ENCODE peak calls at places on chromosomes 1 and 21, in four cellular contexts. M is keratinocyte, T is SK-N-SH, J is breast epithelium. E is an unnamed sample.

GRCh38 chr1:9359898-9360297 is 67.2 kb downstream of the SPSB1 start:
- DNase-seq in M (no peak), T (no peak), J (no peak), E (no peak)

GRCh38 chr1:25875856-25876692 is 566 bp upstream of the PAQR7 start:
- DNase-seq in M (no peak), T (no peak), J (peak; percentile 56), E (no peak)

GRCh38 chr1:19744335-19744743 is 55.4 kb downstream of the TMCO4 start:
- DNase-seq in M (no peak), T (no peak), J (no peak), E (no peak)

GRCh38 chr1:116279715-116280114 is 93.3 kb upstream of the ATP1A1 start:
- DNase-seq in M (peak; percentile 40), T (no peak), J (no peak), E (no peak)

GRCh38 chr1:221740260-221740830 is 1.5 kb downstream of the DUSP10 start:
- DNase-seq in M (no peak), T (no peak), J (no peak), E (no peak)

GRCh38 chr21:40158356-40158755 is 291.1 kb downstream of the PCP4 start:
- DNase-seq in M (no peak), T (no peak), J (no peak), E (no peak)

GRCh38 chr21:17775431-17776126 is 43.6 kb downstream of the C21orf91 start:
- DNase-seq in M (no peak), T (no peak), J (no peak), E (no peak)

GRCh38 chr1:32447469-32448185 is 17.2 kb upstream of the ZBTB8B start:
- DNase-seq in M (no peak), T (no peak), J (peak; percentile 56), E (peak; percentile 12)

GRCh38 chr1:179128520-179128919 is 46.6 kb downstream of the TOR3A start:
- DNase-seq in M (no peak), T (no peak), J (no peak), E (no peak)

GRCh38 chr1:18109756-18110597 is 2.4 kb downstream of the IGSF21 start:
- DNase-seq in M (no peak), T (peak; percentile 80), J (peak; percentile 65), E (no peak)

GRCh38 chr1:213585402-213585801 is 402.4 kb upstream of the PROX1 start:
- DNase-seq in M (no peak), T (no peak), J (no peak), E (no peak)

GRCh38 chr1:30684259-30684658 is 39.1 kb downstream of the MATN1 start:
- DNase-seq in M (no peak), T (no peak), J (peak; percentile 35), E (no peak)

GRCh38 chr1:30686236-30686635 is 37.1 kb downstream of the MATN1 start:
- DNase-seq in M (no peak), T (no peak), J (peak; percentile 36), E (no peak)

GRCh38 chr1:30684881-30685795 is 38.2 kb downstream of the MATN1 start:
- DNase-seq in M (no peak), T (peak; percentile 77), J (peak; percentile 80), E (no peak)

GRCh38 chr1:30683699-30684098 is 39.7 kb downstream of the MATN1 start:
- DNase-seq in M (no peak), T (no peak), J (no peak), E (no peak)

GRCh38 chr1:30685796-30686165 is 37.6 kb downstream of the MATN1 start:
- DNase-seq in M (no peak), T (no peak), J (peak; percentile 47), E (no peak)
- H3K4me3 ChIP-seq in M (no peak overlapping the region), T (no peak overlapping the region), J (no peak overlapping the region), E (no peak overlapping the region)

DNA sequence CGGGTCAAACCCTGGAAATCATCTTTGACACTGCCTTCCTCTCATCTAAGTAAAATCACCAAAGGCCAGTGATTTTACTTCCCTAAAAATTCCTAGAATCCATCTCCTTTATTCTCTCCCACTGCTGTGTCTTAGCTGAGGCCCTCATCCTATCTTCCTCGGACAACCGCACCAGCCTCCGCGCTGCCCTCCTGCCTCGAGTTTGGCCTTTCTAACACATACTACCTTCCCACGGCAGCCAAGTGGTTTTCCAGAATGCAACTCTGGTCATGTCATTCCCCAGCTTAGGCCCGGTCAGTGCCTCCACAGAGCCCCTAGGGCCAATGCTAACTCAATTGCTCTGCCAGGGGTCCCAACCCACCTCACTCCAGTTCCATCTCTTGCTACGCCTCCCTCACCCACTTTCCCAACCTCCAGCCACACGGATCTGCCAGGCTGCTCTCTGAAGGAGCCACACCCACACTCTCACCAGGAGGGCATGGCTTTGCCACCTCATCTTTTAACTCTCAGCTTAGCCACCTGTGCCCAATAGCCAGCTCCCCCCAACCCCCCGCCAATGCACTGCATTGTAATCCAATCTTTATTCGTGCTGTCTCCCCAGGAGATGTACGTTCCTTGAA is 6.8 kb downstream of the TMEM9 start:
- DNase-seq in M (no peak), T (no peak), J (no peak), E (no peak)
- H3K36me3 ChIP-seq in M (peaks cover 30% of the 10 kb centered on the region), T (peaks cover 92% of the 10 kb centered on the region), J (peaks cover 4% of the 10 kb centered on the region), E (peaks cover 43% of the 10 kb centered on the region)

DNA sequence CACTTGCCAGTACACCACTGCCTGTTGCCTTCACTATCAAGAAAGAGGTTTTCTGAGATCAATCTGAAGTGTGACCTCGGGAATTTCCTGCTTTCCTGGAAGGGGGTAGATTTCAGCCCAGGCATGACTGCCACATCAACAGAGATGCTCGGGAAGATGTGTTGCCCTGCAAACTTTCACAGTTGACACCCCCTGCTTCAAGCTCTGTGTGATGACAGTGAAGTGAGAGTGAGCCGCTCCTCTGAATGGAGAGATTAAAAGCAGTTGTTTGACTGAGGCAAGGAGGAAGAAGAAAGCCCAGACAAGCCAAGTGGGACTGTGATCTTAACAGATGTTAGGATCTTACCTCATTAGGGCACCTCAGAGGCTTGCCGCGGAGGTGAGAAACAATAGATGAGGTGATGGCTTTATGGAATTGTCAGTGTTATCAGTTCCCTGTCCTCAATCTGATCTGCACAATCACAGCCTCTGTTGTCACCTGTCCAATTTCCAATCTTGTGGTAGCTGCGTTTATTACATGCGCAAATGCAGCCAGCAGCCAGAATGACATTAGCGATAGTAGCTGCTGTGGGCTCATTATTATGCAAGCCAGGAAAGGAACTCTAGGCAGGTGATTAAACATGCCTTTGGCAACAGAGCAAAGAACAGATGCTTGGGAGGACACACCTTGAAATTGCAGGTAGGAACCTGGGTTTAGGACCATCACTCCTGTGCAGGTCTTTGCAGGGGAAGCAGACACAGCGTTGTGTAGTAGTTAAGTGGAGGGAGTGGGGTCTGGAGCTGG is 277.5 kb downstream of the KAZN start:
- DNase-seq in M (peak; percentile 26), T (no peak), J (no peak), E (no peak)
- TF ChIP-seq CTCF in M (no peak), T (no peak), J (no peak), E (no peak)

DNA sequence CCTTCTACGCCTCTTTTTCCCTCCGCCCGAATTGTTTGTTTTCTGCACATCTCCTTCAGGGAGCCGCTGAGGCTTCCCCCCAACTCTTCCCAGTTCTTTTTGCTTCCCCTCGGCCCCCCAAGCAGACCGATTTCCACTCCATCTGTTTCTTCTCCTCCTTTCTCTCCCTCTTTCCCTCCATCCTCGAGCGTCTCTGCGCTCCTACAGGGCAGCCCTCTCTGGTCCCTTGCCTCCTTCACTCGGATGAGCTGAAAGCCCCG is 311 bp downstream of the LHX9 start:
- DNase-seq in M (no peak), T (no peak), J (no peak), E (no peak)
- H3K4me3 ChIP-seq in M (peak overlapping the region; percentile 27), T (peak overlapping the region; percentile 81), J (peak overlapping the region; percentile 14), E (peak overlapping the region; percentile 70)

GRCh38 chr21:46220275-46220810 is 8.2 kb downstream of the LSS start:
- DNase-seq in M (no peak), T (no peak), J (peak; percentile 12), E (no peak)

GRCh38 chr21:46222436-46223116 is 6.0 kb downstream of the LSS start:
- DNase-seq in M (no peak), T (no peak), J (peak; percentile 17), E (no peak)

GRCh38 chr21:46221664-46222435 is 6.7 kb downstream of the LSS start:
- DNase-seq in M (no peak), T (no peak), J (peak; percentile 24), E (no peak)

GRCh38 chr21:46220847-46221246 is 7.7 kb downstream of the LSS start:
- DNase-seq in M (no peak), T (no peak), J (peak; percentile 40), E (no peak)

GRCh38 chr21:46223217-46223616 is 5.4 kb downstream of the LSS start:
- DNase-seq in M (no peak), T (no peak), J (no peak), E (no peak)
- H3K36me3 ChIP-seq in M (peaks cover 34% of the 10 kb centered on the region), T (peaks cover 25% of the 10 kb centered on the region), J (no peaks in the 10 kb centered on the region), E (peaks cover 18% of the 10 kb centered on the region)

DNA sequence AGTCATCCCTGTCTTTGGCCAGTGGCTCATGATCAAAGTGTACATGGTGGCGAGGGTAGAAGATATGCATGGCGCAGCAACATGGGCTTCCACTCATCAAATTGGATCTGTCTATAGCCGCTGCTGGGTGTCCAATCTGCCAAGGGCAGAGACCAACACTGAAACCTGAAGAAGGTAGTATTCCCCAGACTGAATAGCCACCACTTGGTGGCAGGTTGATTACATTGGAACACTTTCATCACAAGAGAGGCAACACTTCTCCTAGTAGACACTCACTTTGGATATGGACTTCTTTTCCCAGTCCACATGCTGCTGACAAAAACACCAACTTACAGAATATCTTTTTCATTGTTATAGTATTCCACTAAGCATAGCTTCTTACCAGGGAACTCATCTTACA is 22.4 kb upstream of the PPM1J start:
- DNase-seq in M (no peak), T (no peak), J (no peak), E (no peak)
- TF ChIP-seq CTCF in M (no peak), T (no peak), J (no peak), E (no peak)

GRCh38 chr1:234213576-234214128 is 159.6 kb upstream of the COA6 start:
- DNase-seq in M (no peak), T (no peak), J (no peak), E (no peak)
- H3K4me3 ChIP-seq in M (peak overlapping the region; percentile 70), T (peak overlapping the region; percentile 48), J (peak overlapping the region; percentile 58), E (peak overlapping the region; percentile 31)

GRCh38 chr1:197101920-197102319 is 34.9 kb upstream of the F13B start:
- DNase-seq in M (no peak), T (no peak), J (no peak), E (no peak)

GRCh38 chr1:197103295-197103694 is 36.2 kb upstream of the F13B start:
- DNase-seq in M (no peak), T (no peak), J (no peak), E (no peak)

DNA sequence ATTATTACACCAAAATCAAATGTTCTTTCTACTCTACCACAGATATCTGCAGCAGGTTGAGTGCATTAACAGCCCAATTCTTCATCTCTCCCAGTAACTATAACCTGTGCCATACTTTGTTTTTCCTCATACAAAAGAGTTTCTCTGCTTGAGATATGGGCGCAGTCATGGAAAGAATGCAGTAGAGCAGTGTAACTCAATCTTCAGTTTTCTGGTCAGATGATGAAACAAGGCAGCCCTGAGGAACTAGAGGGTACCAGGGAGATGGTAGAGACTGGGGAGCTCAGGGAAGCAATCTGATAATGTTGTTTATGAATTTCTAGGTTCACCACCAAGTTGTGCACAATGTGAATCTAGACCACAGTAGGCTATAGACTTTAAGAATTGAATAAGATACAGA is 39.6 kb downstream of the ASPM start:
- DNase-seq in M (no peak), T (no peak), J (no peak), E (no peak)
- H3K36me3 ChIP-seq in M (no peaks in the 10 kb centered on the region), T (peaks cover 56% of the 10 kb centered on the region), J (no peaks in the 10 kb centered on the region), E (no peaks in the 10 kb centered on the region)

DNA sequence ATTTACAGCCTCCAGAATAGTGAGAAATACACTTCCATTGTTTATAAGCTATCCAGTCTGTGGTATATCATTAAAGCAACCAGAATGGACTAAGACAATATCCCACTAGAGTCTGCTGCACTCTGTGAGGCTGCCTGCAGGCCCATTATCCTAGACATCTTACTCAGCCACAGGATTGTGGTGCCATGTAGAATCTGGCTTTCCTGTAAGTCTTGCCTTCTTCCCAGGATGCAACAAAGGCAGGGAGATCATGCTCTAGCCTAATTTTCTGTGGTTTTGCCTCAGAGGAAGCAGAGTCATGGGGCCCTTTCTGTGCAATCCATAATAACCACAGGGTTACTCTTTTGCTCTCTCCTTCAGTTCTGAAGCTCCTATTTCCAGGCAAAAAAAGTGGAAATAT is 299.1 kb upstream of the DEPDC1 start:
- DNase-seq in M (no peak), T (no peak), J (no peak), E (no peak)
- TF ChIP-seq CTCF in M (no peak), T (no peak), J (no peak), E (no peak)